ENCODE peak calls at places on chromosomes 7 and 10, in five cellular contexts. One of them, this sample, is unnamed.

GRCh38 chr7:90387470-90388240 is 15.6 kb upstream of the CLDN12 start:
- DNase-seq in SK-N-SH: no peak
- DNase-seq in K562: no peak
- DNase-seq in HepG2: no peak
- DNase-seq in GM12878: no peak
- DNase-seq in this sample: no peak

GRCh38 chr7:95318501-95318900 is 5.8 kb downstream of the PON1 start:
- DNase-seq in SK-N-SH: no peak
- DNase-seq in K562: no peak
- DNase-seq in HepG2: peak; percentile 68
- DNase-seq in GM12878: no peak
- DNase-seq in this sample: no peak

GRCh38 chr10:93999401-93999851 is 5.7 kb downstream of the PLCE1 start:
- DNase-seq in SK-N-SH: peak; percentile 60
- DNase-seq in K562: no peak
- DNase-seq in HepG2: no peak
- DNase-seq in GM12878: no peak
- DNase-seq in this sample: no peak

GRCh38 chr7:151895008-151895661 is 18.2 kb upstream of the PRKAG2 start:
- DNase-seq in SK-N-SH: no peak
- DNase-seq in K562: no peak
- DNase-seq in HepG2: no peak
- DNase-seq in GM12878: no peak
- DNase-seq in this sample: no peak

GRCh38 chr7:68119411-68119810 is 1122.8 kb downstream of the TYW1 start:
- DNase-seq in SK-N-SH: no peak
- DNase-seq in K562: no peak
- DNase-seq in HepG2: no peak
- DNase-seq in GM12878: no peak
- DNase-seq in this sample: no peak

GRCh38 chr10:59708816-59709471 is 706 bp downstream of the SLC16A9 start:
- DNase-seq in SK-N-SH: peak; percentile 81
- DNase-seq in K562: peak; percentile 23
- DNase-seq in HepG2: no peak
- DNase-seq in GM12878: no peak
- DNase-seq in this sample: peak; percentile 5

GRCh38 chr10:98270786-98271185 is 2.8 kb upstream of the LOXL4 start:
- DNase-seq in SK-N-SH: no peak
- DNase-seq in K562: no peak
- DNase-seq in HepG2: no peak
- DNase-seq in GM12878: no peak
- DNase-seq in this sample: no peak

GRCh38 chr7:64878684-64879083 is 24.4 kb upstream of the ZNF273 start:
- DNase-seq in SK-N-SH: peak; percentile 11
- DNase-seq in K562: no peak
- DNase-seq in HepG2: no peak
- DNase-seq in GM12878: no peak
- DNase-seq in this sample: no peak

GRCh38 chr7:8290645-8291308 is 28.8 kb upstream of the ICA1 start:
- DNase-seq in SK-N-SH: peak; percentile 77
- DNase-seq in K562: no peak
- DNase-seq in HepG2: no peak
- DNase-seq in GM12878: no peak
- DNase-seq in this sample: no peak

DNA sequence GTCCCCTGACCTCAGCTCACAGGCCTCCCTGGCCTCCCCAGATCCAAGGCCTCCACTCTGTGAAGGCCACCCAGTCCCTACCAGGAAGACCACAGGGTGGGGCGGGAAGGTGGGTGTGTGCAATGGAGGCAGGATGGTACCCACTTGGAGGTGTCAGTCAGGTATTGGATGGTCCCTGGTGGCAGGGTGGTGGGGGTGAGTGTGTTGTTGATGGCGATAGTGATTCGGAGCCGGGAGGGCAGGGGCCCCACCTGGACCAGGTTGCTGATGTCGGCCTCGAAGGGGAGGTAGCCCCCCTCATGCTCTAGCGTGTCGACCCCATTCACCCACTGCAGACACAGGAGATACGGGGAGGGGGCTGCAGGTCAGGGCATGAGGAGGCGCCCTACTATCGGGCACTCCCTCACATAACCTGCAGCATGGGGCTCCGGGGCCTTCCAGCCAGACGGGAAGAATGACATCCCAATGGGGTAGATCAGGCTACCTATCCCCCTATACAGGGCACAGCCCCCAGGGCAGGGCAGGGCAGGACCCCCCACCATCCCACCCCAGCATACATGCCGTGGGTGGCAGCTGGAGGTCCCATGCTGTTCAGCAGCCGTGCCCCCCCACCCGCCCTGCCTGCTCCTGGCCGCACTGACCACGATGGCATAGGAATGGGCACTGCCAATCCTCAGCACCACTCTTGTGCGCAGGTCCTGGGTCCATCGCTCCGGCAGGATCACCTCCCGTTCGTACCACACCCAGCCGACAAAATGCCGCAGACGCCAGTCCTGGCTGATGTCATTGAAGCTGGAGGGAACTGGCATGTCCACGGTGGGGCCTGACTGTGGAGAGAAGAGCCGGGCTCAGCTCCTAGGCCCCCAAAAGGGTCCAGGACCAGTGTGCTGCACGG is 2.2 kb downstream of the GUSB start:
- DNase-seq in SK-N-SH: no peak
- DNase-seq in K562: peak; percentile 8
- DNase-seq in HepG2: no peak
- DNase-seq in GM12878: no peak
- DNase-seq in this sample: no peak
- TF ChIP-seq REST in SK-N-SH: no peak
- TF ChIP-seq REST in K562: no peak
- TF ChIP-seq REST in HepG2: no peak
- TF ChIP-seq REST in GM12878: no peak
- TF ChIP-seq REST in this sample: no peak

GRCh38 chr7:93558705-93559614 is 15.6 kb downstream of the CALCR start:
- DNase-seq in SK-N-SH: no peak
- DNase-seq in K562: no peak
- DNase-seq in HepG2: no peak
- DNase-seq in GM12878: no peak
- DNase-seq in this sample: no peak
- TF ChIP-seq GABPA in SK-N-SH: no peak
- TF ChIP-seq GABPA in K562: no peak
- TF ChIP-seq GABPA in HepG2: no peak
- TF ChIP-seq GABPA in GM12878: no peak
- TF ChIP-seq GABPA in this sample: no peak

GRCh38 chr7:45721949-45722598 is 147.9 kb downstream of the ADCY1 start:
- DNase-seq in SK-N-SH: peak; percentile 37
- DNase-seq in K562: no peak
- DNase-seq in HepG2: no peak
- DNase-seq in GM12878: no peak
- DNase-seq in this sample: no peak
- TF ChIP-seq POLR2AphosphoS5 in SK-N-SH: no peak
- TF ChIP-seq POLR2AphosphoS5 in K562: no peak
- TF ChIP-seq POLR2AphosphoS5 in HepG2: no peak
- TF ChIP-seq POLR2AphosphoS5 in GM12878: no peak
- TF ChIP-seq POLR2AphosphoS5 in this sample: no peak

GRCh38 chr7:138553805-138554204 is 93.7 kb downstream of the TRIM24 start:
- DNase-seq in SK-N-SH: no peak
- DNase-seq in K562: no peak
- DNase-seq in HepG2: no peak
- DNase-seq in GM12878: no peak
- DNase-seq in this sample: no peak

GRCh38 chr7:138554674-138555073 is 94.6 kb downstream of the TRIM24 start:
- DNase-seq in SK-N-SH: no peak
- DNase-seq in K562: no peak
- DNase-seq in HepG2: no peak
- DNase-seq in GM12878: no peak
- DNase-seq in this sample: no peak

GRCh38 chr7:138550337-138550736 is 90.3 kb downstream of the TRIM24 start:
- DNase-seq in SK-N-SH: no peak
- DNase-seq in K562: no peak
- DNase-seq in HepG2: no peak
- DNase-seq in GM12878: no peak
- DNase-seq in this sample: no peak

GRCh38 chr7:138549082-138549481 is 89.0 kb downstream of the TRIM24 start:
- DNase-seq in SK-N-SH: no peak
- DNase-seq in K562: no peak
- DNase-seq in HepG2: no peak
- DNase-seq in GM12878: no peak
- DNase-seq in this sample: no peak

DNA sequence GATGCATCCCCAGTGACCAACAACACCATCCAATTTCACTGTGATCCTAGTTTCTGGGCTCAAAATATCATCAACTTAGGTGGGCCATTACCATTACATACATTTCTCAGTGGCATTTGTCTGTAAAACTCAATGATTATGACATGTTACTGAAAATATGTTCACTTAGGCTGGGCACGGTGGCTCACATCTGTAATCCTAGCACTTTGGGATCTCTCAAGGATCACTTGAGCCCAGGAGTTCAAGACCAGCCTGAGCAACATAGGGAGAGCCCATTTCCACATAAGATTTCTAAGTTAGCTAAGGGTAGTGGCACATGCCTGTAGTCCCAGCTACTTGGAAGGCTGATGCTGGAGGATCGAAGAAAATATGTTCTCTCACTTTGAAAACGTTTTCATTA is 91.0 kb downstream of the TRIM24 start:
- DNase-seq in SK-N-SH: no peak
- DNase-seq in K562: no peak
- DNase-seq in HepG2: no peak
- DNase-seq in GM12878: no peak
- DNase-seq in this sample: no peak
- TF ChIP-seq REST in SK-N-SH: no peak
- TF ChIP-seq REST in K562: no peak
- TF ChIP-seq REST in HepG2: no peak
- TF ChIP-seq REST in GM12878: no peak
- TF ChIP-seq REST in this sample: no peak

GRCh38 chr7:36906956-36907355 is 182.7 kb upstream of the AOAH start:
- DNase-seq in SK-N-SH: no peak
- DNase-seq in K562: no peak
- DNase-seq in HepG2: peak; percentile 2
- DNase-seq in GM12878: no peak
- DNase-seq in this sample: no peak
- TF ChIP-seq GABPA in SK-N-SH: no peak
- TF ChIP-seq GABPA in K562: no peak
- TF ChIP-seq GABPA in HepG2: no peak
- TF ChIP-seq GABPA in GM12878: no peak
- TF ChIP-seq GABPA in this sample: no peak

DNA sequence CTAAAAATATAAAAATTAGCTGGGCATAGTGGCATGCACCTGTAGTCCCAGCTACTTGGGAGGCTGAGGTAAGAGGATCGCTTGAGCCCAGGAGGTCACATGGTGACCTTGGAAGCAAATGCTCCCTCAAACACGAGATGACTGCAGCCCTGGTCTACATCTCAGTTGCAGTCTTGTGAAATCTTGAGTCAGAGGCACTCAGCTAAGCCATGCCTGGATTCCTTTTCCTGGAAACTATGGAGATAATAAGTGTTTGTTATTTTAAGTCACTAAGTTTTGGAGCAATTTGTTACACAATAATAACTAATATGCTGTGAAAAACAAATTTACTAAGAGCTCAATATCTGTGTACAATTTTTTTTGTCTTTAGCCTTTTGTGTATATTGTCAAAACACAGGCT is 284.3 kb upstream of the KAT6B start:
- DNase-seq in SK-N-SH: no peak
- DNase-seq in K562: no peak
- DNase-seq in HepG2: no peak
- DNase-seq in GM12878: no peak
- DNase-seq in this sample: no peak
- TF ChIP-seq POLR2AphosphoS5 in SK-N-SH: no peak
- TF ChIP-seq POLR2AphosphoS5 in K562: no peak
- TF ChIP-seq POLR2AphosphoS5 in HepG2: no peak
- TF ChIP-seq POLR2AphosphoS5 in GM12878: no peak
- TF ChIP-seq POLR2AphosphoS5 in this sample: no peak

GRCh38 chr10:103619424-103620356 is 126.2 kb downstream of the NEURL1 start:
- DNase-seq in SK-N-SH: peak; percentile 56
- DNase-seq in K562: peak; percentile 16
- DNase-seq in HepG2: no peak
- DNase-seq in GM12878: no peak
- DNase-seq in this sample: no peak
- TF ChIP-seq REST in SK-N-SH: no peak
- TF ChIP-seq REST in K562: no peak
- TF ChIP-seq REST in HepG2: no peak
- TF ChIP-seq REST in GM12878: no peak
- TF ChIP-seq REST in this sample: no peak

GRCh38 chr7:128459394-128459878 is 3.8 kb downstream of the HILPDA start:
- DNase-seq in SK-N-SH: peak; percentile 83
- DNase-seq in K562: peak; percentile 85
- DNase-seq in HepG2: peak; percentile 53
- DNase-seq in GM12878: peak; percentile 57
- DNase-seq in this sample: peak; percentile 78

GRCh38 chr7:128455556-128456254 is at the start of gene HILPDA:
- DNase-seq in SK-N-SH: peak; percentile 99
- DNase-seq in K562: peak; percentile 99
- DNase-seq in HepG2: peak; percentile 74
- DNase-seq in GM12878: peak; percentile 91
- DNase-seq in this sample: peak; percentile 92

GRCh38 chr7:128462427-128462826 is 6.7 kb downstream of the HILPDA start:
- DNase-seq in SK-N-SH: no peak
- DNase-seq in K562: no peak
- DNase-seq in HepG2: no peak
- DNase-seq in GM12878: no peak
- DNase-seq in this sample: no peak

GRCh38 chr7:128454808-128455555 is 696 bp upstream of the HILPDA start:
- DNase-seq in SK-N-SH: no peak
- DNase-seq in K562: no peak
- DNase-seq in HepG2: no peak
- DNase-seq in GM12878: no peak
- DNase-seq in this sample: no peak

DNA sequence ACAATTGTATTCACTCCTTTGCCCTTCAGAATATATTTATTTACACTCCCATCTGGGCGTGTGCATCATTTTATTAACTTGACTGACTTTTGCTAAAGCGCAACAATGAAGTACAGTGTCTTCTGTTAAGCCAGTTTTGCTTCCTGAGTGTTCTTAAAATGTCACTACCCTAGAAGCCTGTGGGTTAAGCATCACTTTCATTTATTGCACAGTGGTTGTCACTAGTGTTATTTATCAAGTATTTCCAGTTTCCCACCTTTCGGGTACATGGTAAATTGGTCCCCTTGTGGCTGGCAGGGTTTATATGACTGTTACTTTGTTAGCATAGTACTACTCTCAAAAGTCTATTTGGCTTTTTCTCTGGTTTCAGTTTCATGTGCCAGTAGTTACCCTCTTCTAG is 3.3 kb downstream of the HILPDA start:
- DNase-seq in SK-N-SH: no peak
- DNase-seq in K562: no peak
- DNase-seq in HepG2: no peak
- DNase-seq in GM12878: peak; percentile 36
- DNase-seq in this sample: no peak
- TF ChIP-seq GABPA in SK-N-SH: no peak
- TF ChIP-seq GABPA in K562: no peak
- TF ChIP-seq GABPA in HepG2: no peak
- TF ChIP-seq GABPA in GM12878: no peak
- TF ChIP-seq GABPA in this sample: no peak

DNA sequence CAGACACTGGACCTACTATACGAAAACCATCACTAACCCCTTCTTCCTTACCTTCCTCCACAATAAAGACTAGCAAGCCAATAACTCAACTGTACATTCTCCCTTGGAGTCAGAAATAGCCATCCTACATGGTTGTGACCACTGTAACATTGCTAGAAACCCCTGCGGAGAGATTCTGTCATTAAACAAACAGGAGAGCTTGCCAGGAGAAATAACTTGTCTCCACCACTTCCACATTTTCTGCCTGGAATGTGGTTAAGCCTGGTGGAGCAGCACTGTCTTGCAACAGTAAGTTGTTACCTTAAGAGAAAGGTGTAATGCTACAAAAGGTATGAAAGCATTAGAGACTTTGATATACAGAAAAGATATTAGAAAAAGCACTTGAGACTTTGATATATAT is 45.8 kb downstream of the THSD7A start:
- DNase-seq in SK-N-SH: no peak
- DNase-seq in K562: no peak
- DNase-seq in HepG2: no peak
- DNase-seq in GM12878: no peak
- DNase-seq in this sample: no peak
- TF ChIP-seq POLR2AphosphoS5 in SK-N-SH: no peak
- TF ChIP-seq POLR2AphosphoS5 in K562: no peak
- TF ChIP-seq POLR2AphosphoS5 in HepG2: no peak
- TF ChIP-seq POLR2AphosphoS5 in GM12878: no peak
- TF ChIP-seq POLR2AphosphoS5 in this sample: no peak